ENCODE peak calls at places on chromosomes 2 and 18, in ten cellular contexts. G is fibroblast of lung, I is stomach, S is adrenal gland, H is endodermal cell, D is MM.1S, L is IMR-90, C is HCT116, U is heart right ventricle, Q is GM12865. Z is an unnamed sample.
A peak's percentile ranks its signal among the peaks of the same experiment; 100 is the strongest.

GRCh38 chr2:235627682-235628081 is 133.8 kb downstream of the AGAP1 start:
- DNase-seq in G (no peak), I (no peak), S (no peak), H (no peak), D (no peak), L (no peak), C (no peak), U (no peak), Q (no peak), Z (no peak)

GRCh38 chr2:4992226-4992625 is 700.0 kb upstream of the SOX11 start:
- DNase-seq in G (peak; percentile 23), I (no peak), S (no peak), H (peak; percentile 62), D (no peak), L (no peak), C (no peak), U (no peak), Q (no peak), Z (no peak)

GRCh38 chr2:21381421-21381820 is 257.7 kb downstream of the TDRD15 start:
- DNase-seq in G (peak; percentile 72), I (no peak), S (no peak), H (no peak), D (no peak), L (peak; percentile 86), C (no peak), U (no peak), Q (no peak), Z (peak; percentile 1)

GRCh38 chr18:76819411-76820136 is 2.8 kb upstream of the ZNF236 start:
- DNase-seq in G (no peak), I (no peak), S (no peak), H (no peak), D (no peak), L (no peak), C (no peak), U (no peak), Q (no peak), Z (no peak)

GRCh38 chr2:84782717-84783442 is 98.0 kb downstream of the TRABD2A start:
- DNase-seq in G (no peak), I (no peak), S (no peak), H (no peak), D (no peak), L (peak; percentile 17), C (no peak), U (no peak), Q (no peak), Z (peak; percentile 6)

GRCh38 chr2:238238766-238239551 is 879 bp downstream of the HES6 start:
- DNase-seq in G (no peak), I (no peak), S (no peak), H (peak; percentile 71), D (peak; percentile 38), L (no peak), C (no peak), U (peak; percentile 36), Q (no peak), Z (no peak)

GRCh38 chr2:99140860-99141109 is 722 bp upstream of the C2orf15 start:
- DNase-seq in G (peak; percentile 23), I (no peak), S (no peak), H (no peak), D (no peak), L (no peak), C (peak; percentile 8), U (no peak), Q (no peak), Z (no peak)

GRCh38 chr2:237122214-237122666 is 36.6 kb downstream of the COPS8 start:
- DNase-seq in G (peak; percentile 78), I (peak; percentile 60), S (peak; percentile 50), H (peak; percentile 91), D (peak; percentile 72), L (peak; percentile 87), C (peak; percentile 79), U (peak; percentile 65), Q (peak; percentile 59), Z (peak; percentile 89)

GRCh38 chr2:200397785-200398184 is 91.3 kb downstream of the SPATS2L start:
- DNase-seq in G (peak; percentile 43), I (no peak), S (no peak), H (no peak), D (no peak), L (peak; percentile 64), C (no peak), U (no peak), Q (no peak), Z (peak; percentile 62)

GRCh38 chr2:29834624-29835023 is 86.8 kb downstream of the ALK start:
- DNase-seq in G (no peak), I (no peak), S (no peak), H (no peak), D (no peak), L (no peak), C (no peak), U (no peak), Q (no peak), Z (no peak)

GRCh38 chr18:11251229-11251890 is 102.0 kb upstream of the PIEZO2 start:
- DNase-seq in G (peak; percentile 50), I (no peak), S (no peak), H (no peak), D (no peak), L (peak; percentile 34), C (no peak), U (no peak), Q (no peak), Z (peak; percentile 91)

GRCh38 chr2:149342509-149342908 is 12.1 kb downstream of the LYPD6 start:
- DNase-seq in G (no peak), I (no peak), S (no peak), H (no peak), D (no peak), L (no peak), C (no peak), U (no peak), Q (no peak), Z (no peak)
- H3K4me3 ChIP-seq in G (no peak overlapping the region), I (no peak overlapping the region), S (no peak overlapping the region), H (no peak overlapping the region), D (no peak overlapping the region), L (no peak overlapping the region), C (no peak overlapping the region), U (no peak overlapping the region), Q (no peak overlapping the region), Z (no peak overlapping the region)

DNA sequence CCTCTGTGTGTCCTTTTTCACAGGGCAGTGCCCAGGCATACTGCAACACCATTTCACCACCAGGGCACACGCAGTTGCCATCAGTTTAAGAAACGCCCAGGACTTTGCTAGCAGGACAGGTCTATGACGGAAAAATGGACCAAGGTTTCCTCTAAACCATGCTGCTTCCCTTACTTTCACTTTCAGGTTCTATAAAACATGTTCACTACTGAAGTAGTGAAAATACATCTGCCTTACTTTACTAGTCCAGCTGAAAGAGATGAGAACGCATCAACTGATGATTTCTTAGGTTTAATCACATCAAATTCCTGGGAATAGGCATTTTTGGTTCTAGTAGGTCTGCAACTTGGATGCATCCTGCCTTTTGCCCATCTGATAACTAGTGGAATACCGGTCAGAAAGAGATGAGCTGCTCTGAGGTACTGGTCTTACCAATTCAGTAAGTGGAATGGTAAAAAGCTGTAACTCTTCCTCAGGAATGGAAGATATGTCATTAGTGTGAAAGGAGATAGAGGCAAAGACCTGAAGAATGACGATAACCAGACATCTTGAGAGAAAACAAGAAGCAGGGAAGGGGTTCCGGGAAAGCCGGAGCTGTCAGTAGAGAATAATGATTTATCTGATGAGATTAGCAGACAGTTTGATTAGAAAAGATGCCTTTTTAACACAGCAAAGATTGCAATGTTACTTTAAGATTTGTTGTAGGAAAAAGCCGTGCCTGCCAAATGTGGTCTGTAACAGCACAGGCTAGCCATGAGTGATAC is 110.3 kb downstream of the TCF4 start:
- DNase-seq in G (peak; percentile 76), I (no peak), S (peak; percentile 33), H (no peak), D (peak; percentile 55), L (peak; percentile 52), C (no peak), U (no peak), Q (peak; percentile 62), Z (peak; percentile 72)
- TF ChIP-seq CTCF in G (peak; percentile 29), I (peak; percentile 9), S (peak; percentile 52), H (peak; percentile 31), D (peak; percentile 19), L (no peak), C (no peak), U (no peak), Q (peak; percentile 6), Z (peak; percentile 39)

DNA sequence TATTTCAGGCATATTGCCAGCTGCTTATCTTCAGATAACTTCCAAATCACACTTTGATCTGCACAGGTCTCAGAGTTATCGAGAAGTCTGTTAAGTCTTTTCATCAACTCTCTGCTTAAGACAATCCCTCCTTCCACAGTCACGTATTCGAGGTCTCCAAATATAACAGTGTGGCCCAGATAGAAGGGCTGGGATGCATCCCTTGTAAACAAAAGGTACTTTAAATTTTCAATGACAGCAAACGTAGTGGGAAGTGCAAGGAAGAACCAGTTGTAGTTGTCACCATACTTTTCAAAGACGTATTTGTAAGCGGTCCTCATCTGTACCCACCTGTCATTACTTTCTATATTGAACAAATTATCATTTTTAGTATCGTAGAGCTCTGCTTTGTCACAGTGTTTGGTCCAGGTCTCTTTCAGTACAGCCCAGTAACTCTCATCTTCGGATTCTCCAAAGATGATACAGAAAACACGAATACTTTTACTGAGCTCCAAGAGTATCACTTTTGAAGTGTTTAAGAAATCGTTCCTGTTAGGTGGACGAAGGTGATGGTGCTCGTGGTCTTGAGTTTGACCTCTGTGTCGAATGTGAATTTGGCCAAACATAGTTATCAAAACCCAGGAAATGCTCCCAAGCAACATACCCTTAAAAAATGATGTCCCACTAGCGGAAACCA is 445 bp downstream of the C1GALT1C1L start:
- DNase-seq in G (no peak), I (no peak), S (no peak), H (no peak), D (no peak), L (no peak), C (no peak), U (no peak), Q (no peak), Z (no peak)
- H3K4me3 ChIP-seq in G (peak overlapping the region; percentile 63), I (peak overlapping the region; percentile 52), S (peak overlapping the region; percentile 29), H (no peak overlapping the region), D (no peak overlapping the region), L (peak overlapping the region; percentile 58), C (peak overlapping the region; percentile 49), U (peak overlapping the region; percentile 47), Q (no peak overlapping the region), Z (peak overlapping the region; percentile 64)

GRCh38 chr18:62539284-62540168 is 16.7 kb downstream of the ZCCHC2 start:
- DNase-seq in G (no peak), I (no peak), S (no peak), H (no peak), D (no peak), L (no peak), C (no peak), U (no peak), Q (no peak), Z (no peak)

GRCh38 chr18:62538881-62539280 is 16.1 kb downstream of the ZCCHC2 start:
- DNase-seq in G (no peak), I (no peak), S (no peak), H (no peak), D (no peak), L (no peak), C (no peak), U (no peak), Q (no peak), Z (no peak)

GRCh38 chr18:62537946-62538345 is 15.1 kb downstream of the ZCCHC2 start:
- DNase-seq in G (no peak), I (no peak), S (no peak), H (no peak), D (no peak), L (no peak), C (no peak), U (no peak), Q (no peak), Z (no peak)

GRCh38 chr18:62536005-62536404 is 13.2 kb downstream of the ZCCHC2 start:
- DNase-seq in G (no peak), I (no peak), S (no peak), H (no peak), D (no peak), L (no peak), C (no peak), U (no peak), Q (no peak), Z (no peak)

GRCh38 chr18:62537042-62537894 is 14.4 kb downstream of the ZCCHC2 start:
- DNase-seq in G (no peak), I (no peak), S (no peak), H (no peak), D (no peak), L (no peak), C (no peak), U (no peak), Q (no peak), Z (no peak)
- TF ChIP-seq CTCF in G (no peak), I (no peak), S (no peak), H (no peak), D (no peak), L (no peak), C (no peak), U (no peak), Q (no peak), Z (no peak)